ENCODE peak calls at places on chromosome 3, in ten cellular contexts. T is substantia nigra, C is amniotic epithelial cell, M is DMS153, Y is transverse colon, Z is Caki2, P is nephron progenitor cell, G is HAP-1, L is ACHN, U is heart left ventricle. K is an unnamed sample.

GRCh38 chr3:64216706-64217105 is 8.6 kb downstream of the PRICKLE2 start:
- DNase-seq in T (no peak), C (no peak), M (no peak), Y (no peak), Z (no peak), P (peak), G (no peak), L (no peak), U (no peak), K (no peak)

GRCh38 chr3:108106031-108106430 is 15.2 kb upstream of the CD47 start:
- DNase-seq in T (no peak), C (no peak), M (no peak), Y (no peak), Z (no peak), P (no peak), G (no peak), L (no peak), U (no peak), K (no peak)

GRCh38 chr3:141949972-141950371 is 73.5 kb downstream of the ATP1B3 start:
- DNase-seq in T (no peak), C (no peak), M (no peak), Y (no peak), Z (no peak), P (no peak), G (no peak), L (no peak), U (no peak), K (no peak)

GRCh38 chr3:52185837-52186236 is 12.1 kb upstream of the ALAS1 start:
- DNase-seq in T (no peak), C (no peak), M (no peak), Y (no peak), Z (no peak), P (no peak), G (no peak), L (no peak), U (no peak), K (no peak)

GRCh38 chr3:116777181-116777840 is 67.7 kb downstream of the TUSC7 start:
- DNase-seq in T (no peak), C (no peak), M (no peak), Y (no peak), Z (no peak), P (no peak), G (peak), L (peak), U (no peak), K (no peak)

GRCh38 chr3:69324362-69325025 is 61.4 kb downstream of the FRMD4B start:
- DNase-seq in T (no peak), C (no peak), M (no peak), Y (no peak), Z (no peak), P (no peak), G (peak), L (no peak), U (no peak), K (peak)

GRCh38 chr3:190444576-190445145 is 5.0 kb downstream of the TMEM207 start:
- DNase-seq in T (no peak), C (no peak), M (no peak), Y (no peak), Z (no peak), P (no peak), G (no peak), L (no peak), U (no peak), K (no peak)

GRCh38 chr3:181838940-181839914 is 127.5 kb downstream of the SOX2 start:
- DNase-seq in T (no peak), C (no peak), M (peak), Y (no peak), Z (no peak), P (no peak), G (no peak), L (no peak), U (no peak), K (no peak)

GRCh38 chr3:78846688-78847087 is 921.1 kb downstream of the ROBO1 start:
- DNase-seq in T (no peak), C (peak), M (no peak), Y (no peak), Z (no peak), P (no peak), G (no peak), L (no peak), U (no peak), K (no peak)

GRCh38 chr3:49248828-49249227 is 28.2 kb downstream of the C3orf62 start:
- DNase-seq in T (no peak), C (peak), M (no peak), Y (no peak), Z (no peak), P (no peak), G (no peak), L (no peak), U (peak), K (no peak)

GRCh38 chr3:29410660-29411405 is 130.0 kb downstream of the RBMS3 start:
- DNase-seq in T (no peak), C (no peak), M (no peak), Y (no peak), Z (no peak), P (no peak), G (no peak), L (no peak), U (no peak), K (no peak)

K was measured in SK-N-SH.